ENCODE peak calls at places on chromosome 1, in nine cellular contexts. One of them, this sample, is unnamed. For H3K9me3, the result is how much of the 10 kb centered on the place peaks cover.

GRCh38 chr1:204692852-204693356 is 7.4 kb upstream of the LRRN2 start:
- DNase-seq in K562: peak
- DNase-seq in endothelial cell of umbilical vein: no peak
- DNase-seq in GM23248: no peak
- DNase-seq in H1: peak
- DNase-seq in HCT116: peak
- DNase-seq in fibroblast of lung: no peak
- DNase-seq in MM.1S: no peak
- DNase-seq in PC-9: no peak
- DNase-seq in this sample: no peak

GRCh38 chr1:52141513-52142219 is at the start of gene ZFYVE9:
- DNase-seq in K562: peak
- DNase-seq in endothelial cell of umbilical vein: peak
- DNase-seq in GM23248: peak
- DNase-seq in H1: peak
- DNase-seq in HCT116: no peak
- DNase-seq in fibroblast of lung: peak
- DNase-seq in MM.1S: peak
- DNase-seq in PC-9: peak
- DNase-seq in this sample: peak

GRCh38 chr1:65372557-65372956 is 47.9 kb upstream of the LEPR start:
- DNase-seq in K562: no peak
- DNase-seq in endothelial cell of umbilical vein: no peak
- DNase-seq in GM23248: peak
- DNase-seq in H1: no peak
- DNase-seq in HCT116: no peak
- DNase-seq in fibroblast of lung: peak
- DNase-seq in MM.1S: no peak
- DNase-seq in PC-9: no peak
- DNase-seq in this sample: no peak

GRCh38 chr1:16719571-16720402 is 20.5 kb upstream of the RNU1-4 start:
- DNase-seq in K562: peak
- DNase-seq in endothelial cell of umbilical vein: peak
- DNase-seq in GM23248: no peak
- DNase-seq in H1: peak
- DNase-seq in HCT116: no peak
- DNase-seq in fibroblast of lung: no peak
- DNase-seq in MM.1S: no peak
- DNase-seq in PC-9: no peak
- DNase-seq in this sample: no peak

GRCh38 chr1:115402753-115403184 is 64.7 kb upstream of the NGF start:
- DNase-seq in K562: no peak
- DNase-seq in endothelial cell of umbilical vein: no peak
- DNase-seq in GM23248: no peak
- DNase-seq in H1: no peak
- DNase-seq in HCT116: no peak
- DNase-seq in fibroblast of lung: no peak
- DNase-seq in MM.1S: no peak
- DNase-seq in PC-9: no peak
- DNase-seq in this sample: no peak

GRCh38 chr1:37242501-37242900 is 208.2 kb upstream of the GRIK3 start:
- DNase-seq in K562: no peak
- DNase-seq in endothelial cell of umbilical vein: no peak
- DNase-seq in GM23248: no peak
- DNase-seq in H1: no peak
- DNase-seq in HCT116: no peak
- DNase-seq in fibroblast of lung: no peak
- DNase-seq in MM.1S: no peak
- DNase-seq in PC-9: no peak
- DNase-seq in this sample: no peak

GRCh38 chr1:199945591-199945990 is 81.9 kb upstream of the NR5A2 start:
- DNase-seq in K562: no peak
- DNase-seq in endothelial cell of umbilical vein: no peak
- DNase-seq in GM23248: no peak
- DNase-seq in H1: no peak
- DNase-seq in HCT116: no peak
- DNase-seq in fibroblast of lung: no peak
- DNase-seq in MM.1S: no peak
- DNase-seq in PC-9: no peak
- DNase-seq in this sample: no peak

GRCh38 chr1:248375446-248375845 is at the start of gene OR2T6:
- DNase-seq in K562: no peak
- DNase-seq in endothelial cell of umbilical vein: no peak
- DNase-seq in GM23248: no peak
- DNase-seq in H1: no peak
- DNase-seq in HCT116: no peak
- DNase-seq in fibroblast of lung: no peak
- DNase-seq in MM.1S: no peak
- DNase-seq in PC-9: no peak
- DNase-seq in this sample: no peak

GRCh38 chr1:118204648-118205047 is 19.6 kb upstream of the SPAG17 start:
- DNase-seq in K562: no peak
- DNase-seq in endothelial cell of umbilical vein: no peak
- DNase-seq in GM23248: no peak
- DNase-seq in H1: no peak
- DNase-seq in HCT116: no peak
- DNase-seq in fibroblast of lung: no peak
- DNase-seq in MM.1S: no peak
- DNase-seq in PC-9: no peak
- DNase-seq in this sample: no peak

DNA sequence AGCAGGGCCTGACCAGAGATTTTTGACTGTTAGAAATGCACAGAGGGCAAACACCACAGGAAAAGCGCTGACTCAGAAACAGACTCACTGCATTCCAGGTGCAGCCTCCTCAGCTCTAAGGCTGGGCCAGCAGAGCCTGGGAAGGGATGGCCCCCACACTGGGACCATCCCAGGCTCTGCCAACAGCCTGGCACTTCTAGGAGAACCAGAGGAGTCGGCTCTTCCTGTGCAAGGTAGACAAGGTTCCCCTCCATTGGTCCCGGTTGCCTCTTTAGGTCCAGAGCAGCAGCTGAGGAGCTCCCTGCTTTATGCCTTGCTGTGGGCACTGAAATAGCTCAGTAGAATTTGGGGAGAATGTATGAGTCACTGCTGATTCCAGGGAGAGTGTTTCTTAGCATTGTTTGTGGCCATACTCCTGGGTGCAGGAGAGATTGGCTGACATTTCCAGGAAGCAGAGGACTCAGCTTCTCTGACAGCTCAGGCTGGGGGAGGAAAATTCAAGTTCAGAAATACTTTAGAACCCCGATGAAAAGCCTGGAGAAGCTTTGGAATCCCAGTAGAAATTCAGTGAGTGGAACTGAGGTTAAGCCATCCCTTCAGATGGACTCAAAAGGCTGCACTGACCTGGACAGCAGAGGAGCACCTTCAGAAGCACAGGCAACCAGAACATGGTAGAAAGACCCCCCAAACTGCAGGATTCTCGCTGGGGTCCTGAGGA is 19.7 kb downstream of the PRAMEF1 start:
- DNase-seq in K562: peak
- DNase-seq in endothelial cell of umbilical vein: no peak
- DNase-seq in GM23248: peak
- DNase-seq in H1: no peak
- DNase-seq in HCT116: no peak
- DNase-seq in fibroblast of lung: no peak
- DNase-seq in MM.1S: no peak
- DNase-seq in PC-9: no peak
- DNase-seq in this sample: no peak
- H3K9me3 ChIP-seq in K562: under half
- H3K9me3 ChIP-seq in endothelial cell of umbilical vein: under half
- H3K9me3 ChIP-seq in GM23248: under half
- H3K9me3 ChIP-seq in H1: under half
- H3K9me3 ChIP-seq in HCT116: under half
- H3K9me3 ChIP-seq in fibroblast of lung: under half
- H3K9me3 ChIP-seq in MM.1S: under half
- H3K9me3 ChIP-seq in PC-9: under half
- H3K9me3 ChIP-seq in this sample: under half

DNA sequence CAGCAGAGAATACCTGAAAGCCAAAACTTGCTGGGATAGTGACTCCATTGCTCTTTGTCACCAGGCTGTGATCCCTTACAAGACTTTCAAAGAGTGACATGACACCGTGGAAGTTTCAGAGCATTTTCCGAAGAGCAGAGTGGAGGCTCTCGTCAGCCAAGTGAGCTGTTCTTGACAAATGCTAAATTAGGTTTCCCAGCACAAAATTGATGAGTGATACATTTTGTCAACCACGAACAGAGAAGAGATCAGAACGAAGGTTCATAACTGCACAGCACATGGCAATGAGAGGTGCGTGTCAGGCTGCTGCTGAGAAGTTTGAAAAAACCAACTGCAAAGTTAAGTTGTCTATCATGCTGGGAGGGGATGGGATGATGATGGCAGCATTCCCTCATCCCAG is 184.4 kb upstream of the C1orf174 start:
- DNase-seq in K562: no peak
- DNase-seq in endothelial cell of umbilical vein: no peak
- DNase-seq in GM23248: no peak
- DNase-seq in H1: no peak
- DNase-seq in HCT116: no peak
- DNase-seq in fibroblast of lung: no peak
- DNase-seq in MM.1S: no peak
- DNase-seq in PC-9: no peak
- DNase-seq in this sample: no peak
- H3K27ac ChIP-seq in K562: no peak
- H3K27ac ChIP-seq in endothelial cell of umbilical vein: no peak
- H3K27ac ChIP-seq in GM23248: no peak
- H3K27ac ChIP-seq in H1: no peak
- H3K27ac ChIP-seq in HCT116: no peak
- H3K27ac ChIP-seq in fibroblast of lung: no peak
- H3K27ac ChIP-seq in MM.1S: no peak
- H3K27ac ChIP-seq in PC-9: no peak
- H3K27ac ChIP-seq in this sample: no peak

GRCh38 chr1:50968884-50969610 is 998 bp upstream of the CDKN2C start:
- DNase-seq in K562: peak
- DNase-seq in endothelial cell of umbilical vein: peak
- DNase-seq in GM23248: peak
- DNase-seq in H1: peak
- DNase-seq in HCT116: no peak
- DNase-seq in fibroblast of lung: peak
- DNase-seq in MM.1S: no peak
- DNase-seq in PC-9: peak
- DNase-seq in this sample: peak

GRCh38 chr1:50969611-50970507 is at the start of gene CDKN2C:
- DNase-seq in K562: peak
- DNase-seq in endothelial cell of umbilical vein: peak
- DNase-seq in GM23248: peak
- DNase-seq in H1: peak
- DNase-seq in HCT116: no peak
- DNase-seq in fibroblast of lung: peak
- DNase-seq in MM.1S: no peak
- DNase-seq in PC-9: peak
- DNase-seq in this sample: peak

GRCh38 chr1:50971748-50972305 is 1.8 kb downstream of the CDKN2C start:
- DNase-seq in K562: no peak
- DNase-seq in endothelial cell of umbilical vein: peak
- DNase-seq in GM23248: no peak
- DNase-seq in H1: no peak
- DNase-seq in HCT116: no peak
- DNase-seq in fibroblast of lung: peak
- DNase-seq in MM.1S: no peak
- DNase-seq in PC-9: no peak
- DNase-seq in this sample: no peak

GRCh38 chr1:50970927-50971582 is 1.0 kb downstream of the CDKN2C start:
- DNase-seq in K562: no peak
- DNase-seq in endothelial cell of umbilical vein: peak
- DNase-seq in GM23248: peak
- DNase-seq in H1: no peak
- DNase-seq in HCT116: no peak
- DNase-seq in fibroblast of lung: peak
- DNase-seq in MM.1S: no peak
- DNase-seq in PC-9: no peak
- DNase-seq in this sample: no peak

DNA sequence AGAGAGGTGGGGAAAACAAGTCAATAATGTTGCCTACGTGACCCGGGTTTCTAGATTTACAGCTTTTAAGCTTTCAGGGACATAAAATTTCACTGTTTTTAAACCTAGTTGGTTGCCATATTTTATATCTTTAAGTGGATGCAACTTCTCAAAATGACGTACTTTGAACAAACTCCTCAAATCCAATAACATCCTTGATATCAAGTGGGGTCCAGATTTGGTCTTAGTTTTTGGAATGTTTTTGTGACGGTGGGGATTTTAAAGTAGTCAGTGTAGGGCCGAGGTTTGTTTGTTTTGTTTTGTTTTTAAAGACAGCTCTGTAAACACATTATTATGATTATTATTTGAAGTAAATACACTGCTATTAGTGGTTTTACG is 452 bp downstream of the CDKN2C start:
- DNase-seq in K562: no peak
- DNase-seq in endothelial cell of umbilical vein: no peak
- DNase-seq in GM23248: peak
- DNase-seq in H1: no peak
- DNase-seq in HCT116: no peak
- DNase-seq in fibroblast of lung: no peak
- DNase-seq in MM.1S: no peak
- DNase-seq in PC-9: no peak
- DNase-seq in this sample: no peak
- TF ChIP-seq EZH2 in K562: no peak
- TF ChIP-seq EZH2 in endothelial cell of umbilical vein: no peak
- TF ChIP-seq EZH2 in GM23248: no peak
- TF ChIP-seq EZH2 in H1: no peak
- TF ChIP-seq EZH2 in HCT116: no peak
- TF ChIP-seq EZH2 in fibroblast of lung: no peak
- TF ChIP-seq EZH2 in MM.1S: no peak
- TF ChIP-seq EZH2 in PC-9: no peak
- TF ChIP-seq EZH2 in this sample: no peak

GRCh38 chr1:49293016-49293415 is 516.3 kb upstream of the BEND5 start:
- DNase-seq in K562: no peak
- DNase-seq in endothelial cell of umbilical vein: no peak
- DNase-seq in GM23248: no peak
- DNase-seq in H1: no peak
- DNase-seq in HCT116: no peak
- DNase-seq in fibroblast of lung: no peak
- DNase-seq in MM.1S: no peak
- DNase-seq in PC-9: no peak
- DNase-seq in this sample: no peak

GRCh38 chr1:49297783-49298182 is 521.1 kb upstream of the BEND5 start:
- DNase-seq in K562: no peak
- DNase-seq in endothelial cell of umbilical vein: no peak
- DNase-seq in GM23248: no peak
- DNase-seq in H1: no peak
- DNase-seq in HCT116: no peak
- DNase-seq in fibroblast of lung: no peak
- DNase-seq in MM.1S: no peak
- DNase-seq in PC-9: no peak
- DNase-seq in this sample: peak

GRCh38 chr1:49294539-49294938 is 517.8 kb upstream of the BEND5 start:
- DNase-seq in K562: no peak
- DNase-seq in endothelial cell of umbilical vein: no peak
- DNase-seq in GM23248: no peak
- DNase-seq in H1: no peak
- DNase-seq in HCT116: no peak
- DNase-seq in fibroblast of lung: no peak
- DNase-seq in MM.1S: no peak
- DNase-seq in PC-9: no peak
- DNase-seq in this sample: no peak

DNA sequence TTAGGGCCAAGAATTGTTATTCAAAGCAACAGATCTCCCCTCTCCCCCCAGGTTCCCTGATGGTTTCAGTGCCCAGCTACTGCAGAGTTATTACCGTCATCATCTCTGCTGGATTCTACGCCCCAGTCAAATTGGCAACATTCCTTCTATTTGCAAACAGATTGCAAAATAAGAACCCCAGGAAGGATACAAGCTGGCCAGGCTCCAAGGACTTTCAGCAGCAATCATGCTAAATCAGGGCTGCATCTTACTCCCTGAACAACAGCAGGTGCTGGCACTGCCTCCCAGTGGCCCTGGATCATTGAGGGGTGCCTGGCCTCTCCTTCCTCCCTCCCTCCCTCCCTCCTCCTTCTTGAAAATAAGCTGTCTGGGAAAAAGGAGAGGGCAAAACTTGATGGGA is 521.6 kb upstream of the BEND5 start:
- DNase-seq in K562: no peak
- DNase-seq in endothelial cell of umbilical vein: no peak
- DNase-seq in GM23248: no peak
- DNase-seq in H1: no peak
- DNase-seq in HCT116: no peak
- DNase-seq in fibroblast of lung: no peak
- DNase-seq in MM.1S: no peak
- DNase-seq in PC-9: no peak
- DNase-seq in this sample: peak
- H3K9me3 ChIP-seq in K562: under half
- H3K9me3 ChIP-seq in endothelial cell of umbilical vein: under half
- H3K9me3 ChIP-seq in GM23248: under half
- H3K9me3 ChIP-seq in H1: half or more
- H3K9me3 ChIP-seq in HCT116: under half
- H3K9me3 ChIP-seq in fibroblast of lung: under half
- H3K9me3 ChIP-seq in MM.1S: under half
- H3K9me3 ChIP-seq in PC-9: under half
- H3K9me3 ChIP-seq in this sample: under half

This sample was measured in A673.